ENCODE peak calls at places on chromosomes 16 and 17, in ten cellular contexts. J is RCC 7860; H is left lung; K is DMS 273 treated with DMSO at 0.1 percent for 48 hours; Y is skeletal muscle cell; B is activated CD4-positive, CD25-positive, alpha-beta regulatory T cell treated with anti-CD3 and anti-CD28 coated beads, Interleukin-2, amount 50 U/mL, for 16 hours; Q is HFFc6; G is WTC11; P is mucosa of gallbladder; W is H9. V is an unnamed sample.

GRCh38 chr16:1781758-1782407 is 488 bp downstream of the SPSB3 start:
- DNase-seq in K (no peak), H (peak; percentile 35), B (no peak), P (no peak), Q (no peak), W (no peak), G (peak; percentile 42), Y (no peak), J (no peak), V (no peak)

GRCh38 chr17:6094926-6095325 is 24.7 kb downstream of the WSCD1 start:
- DNase-seq in P (no peak), W (no peak), Q (no peak), G (no peak), H (no peak), J (no peak), K (no peak), Y (no peak), B (no peak), V (no peak)

GRCh38 chr17:38873646-38874380 is 4.0 kb downstream of the LASP1 start:
- DNase-seq in J (peak; percentile 67), K (no peak), G (no peak), W (peak; percentile 41), B (no peak), P (no peak), Q (no peak), Y (no peak), H (no peak), V (no peak)

GRCh38 chr17:68792042-68792685 is 163.0 kb downstream of the ABCA8 start:
- DNase-seq in Q (no peak), P (no peak), K (no peak), B (no peak), Y (peak; percentile 63), W (no peak), H (no peak), J (no peak), G (no peak), V (no peak)

GRCh38 chr17:60392845-60393702 is 1.1 kb upstream of the USP32 start:
- DNase-seq in K (peak; percentile 58), G (no peak), W (no peak), Q (peak; percentile 18), J (peak; percentile 61), Y (peak; percentile 28), B (no peak), P (peak; percentile 46), H (peak; percentile 47), V (no peak)

GRCh38 chr17:81519284-81520020 is 6.9 kb upstream of the ACTG1 start:
- DNase-seq in J (peak; percentile 47), W (peak; percentile 82), Q (no peak), G (peak; percentile 68), H (peak; percentile 72), P (no peak), K (no peak), Y (no peak), B (no peak), V (no peak)

GRCh38 chr17:36983618-36984017 is 34.9 kb downstream of the AATF start:
- DNase-seq in B (no peak), Y (no peak), K (no peak), J (no peak), P (no peak), Q (no peak), G (no peak), W (no peak), H (no peak), V (no peak)

GRCh38 chr16:16992986-16993783 is 477.6 kb downstream of the XYLT1 start:
- DNase-seq in K (no peak), W (no peak), J (no peak), P (no peak), H (no peak), Q (no peak), G (no peak), Y (no peak), B (no peak), V (no peak)

GRCh38 chr17:44754276-44754675 is 4.5 kb upstream of the ADAM11 start:
- DNase-seq in K (no peak), W (no peak), J (no peak), Q (no peak), P (no peak), G (no peak), B (no peak), H (no peak), Y (no peak), V (no peak)

GRCh38 chr17:19958023-19958422 is 19.6 kb downstream of the AKAP10 start:
- DNase-seq in J (peak; percentile 95), Q (peak; percentile 96), H (no peak), K (no peak), B (no peak), P (no peak), G (no peak), Y (peak; percentile 47), W (peak; percentile 69), V (no peak)

GRCh38 chr17:8894189-8894611 is 26.7 kb upstream of the PIK3R6 start:
- DNase-seq in Q (no peak), Y (no peak), B (no peak), W (peak; percentile 62), K (no peak), P (no peak), J (no peak), G (peak; percentile 29), H (no peak), V (no peak)

GRCh38 chr17:21756856-21757619 is 64.7 kb downstream of the KCNJ18 start:
- DNase-seq in G (no peak), Y (no peak), P (no peak), K (no peak), J (no peak), B (no peak), Q (no peak), H (no peak), W (no peak), V (no peak)

GRCh38 chr17:48520631-48521045 is 10.2 kb downstream of the HOXB1 start:
- DNase-seq in J (no peak), Y (no peak), Q (no peak), P (no peak), W (peak; percentile 66), H (no peak), G (no peak), K (no peak), B (no peak), V (no peak)

GRCh38 chr16:58035356-58036170 is 10.0 kb downstream of the MMP15 start:
- DNase-seq in B (no peak), G (no peak), Y (no peak), W (no peak), Q (no peak), K (no peak), J (no peak), P (no peak), H (no peak), V (no peak)

GRCh38 chr16:87343753-87344050 is 26.5 kb upstream of the C16orf95 start:
- DNase-seq in W (no peak), G (no peak), J (no peak), P (no peak), Q (no peak), K (no peak), H (no peak), Y (no peak), B (no peak), V (no peak)

GRCh38 chr17:77830816-77831490 is 127.5 kb upstream of the TNRC6C start:
- DNase-seq in Y (no peak), P (no peak), J (no peak), Q (no peak), W (no peak), K (no peak), G (no peak), H (no peak), B (no peak), V (no peak)

GRCh38 chr17:64242633-64243032 is 20.4 kb downstream of the TEX2 start:
- DNase-seq in P (no peak), K (no peak), J (no peak), Q (no peak), G (no peak), Y (no peak), W (no peak), H (no peak), B (no peak), V (no peak)

GRCh38 chr17:66021757-66022156 is 170.2 kb downstream of the CEP112 start:
- DNase-seq in P (no peak), K (no peak), G (no peak), Q (no peak), B (no peak), W (peak; percentile 32), H (no peak), J (no peak), Y (no peak), V (no peak)

GRCh38 chr16:72850863-72851262 is 197.1 kb downstream of the ZFHX3 start:
- DNase-seq in P (no peak), W (no peak), J (no peak), Q (peak; percentile 16), B (no peak), K (no peak), H (no peak), Y (no peak), G (no peak), V (no peak)

GRCh38 chr16:29665294-29666077 is 2.4 kb downstream of the SPN start:
- DNase-seq in G (no peak), K (no peak), J (no peak), B (no peak), P (no peak), Q (no peak), Y (no peak), W (no peak), H (no peak), V (no peak)

GRCh38 chr16:49951568-49952195 is 73.3 kb upstream of the CNEP1R1 start:
- DNase-seq in B (no peak), P (no peak), J (no peak), Y (no peak), G (peak; percentile 23), H (no peak), W (peak; percentile 54), Q (no peak), K (no peak), V (no peak)

GRCh38 chr16:66287916-66288315 is 78.6 kb upstream of the CDH5 start:
- DNase-seq in W (peak; percentile 16), Q (no peak), B (no peak), J (no peak), K (no peak), H (peak; percentile 24), G (no peak), Y (no peak), P (no peak), V (no peak)

GRCh38 chr16:74107795-74108610 is 188.6 kb upstream of the PSMD7 start:
- DNase-seq in J (no peak), P (no peak), B (no peak), Y (no peak), K (peak; percentile 52), W (peak; percentile 79), G (peak; percentile 80), Q (no peak), H (no peak), V (peak; percentile 1)